ENCODE peak calls at places on chromosomes 12 and 14, in five cellular contexts. Z, F, B, W and H are unnamed samples. For H3K36me3, the result is how much of the 10 kb centered on the place peaks cover.

GRCh38 chr12:6295187-6295811 is 15.2 kb upstream of the PLEKHG6 start:
- DNase-seq in Z (peak), F (peak), B (no peak), W (peak), H (peak)

GRCh38 chr14:24941719-24942118 is 108.2 kb downstream of the STXBP6 start:
- DNase-seq in Z (no peak), F (no peak), B (no peak), W (no peak), H (no peak)

GRCh38 chr14:95208598-95208997 is 51.3 kb upstream of the DICER1 start:
- DNase-seq in Z (no peak), F (no peak), B (no peak), W (no peak), H (no peak)

GRCh38 chr14:96146131-96146771 is 58.4 kb upstream of the BDKRB2 start:
- DNase-seq in Z (no peak), F (no peak), B (no peak), W (no peak), H (no peak)

GRCh38 chr14:32657081-32657480 is 281.6 kb upstream of the NPAS3 start:
- DNase-seq in Z (peak), F (no peak), B (peak), W (no peak), H (no peak)

GRCh38 chr12:27179399-27180214 is 64.5 kb upstream of the STK38L start:
- DNase-seq in Z (peak), F (peak), B (peak), W (no peak), H (no peak)

GRCh38 chr12:113798552-113798951 is 167.6 kb downstream of the RBM19 start:
- DNase-seq in Z (no peak), F (no peak), B (no peak), W (no peak), H (no peak)

GRCh38 chr12:90896164-90896563 is 58.8 kb downstream of the CCER1 start:
- DNase-seq in Z (no peak), F (peak), B (no peak), W (no peak), H (no peak)

GRCh38 chr12:54261817-54262402 is 18.0 kb downstream of the CBX5 start:
- DNase-seq in Z (no peak), F (no peak), B (no peak), W (no peak), H (no peak)

GRCh38 chr14:29548948-29549370 is 378.7 kb downstream of the PRKD1 start:
- DNase-seq in Z (peak), F (peak), B (peak), W (peak), H (peak)

GRCh38 chr12:63976902-63977395 is 132.4 kb downstream of the SRGAP1 start:
- DNase-seq in Z (no peak), F (no peak), B (no peak), W (no peak), H (no peak)

GRCh38 chr12:80821513-80822000 is 104.8 kb downstream of the MYF5 start:
- DNase-seq in Z (no peak), F (no peak), B (no peak), W (no peak), H (no peak)

GRCh38 chr14:81351205-81351604 is 48.9 kb downstream of the STON2 start:
- DNase-seq in Z (no peak), F (no peak), B (no peak), W (no peak), H (no peak)

GRCh38 chr12:3303410-3304136 is 187.4 kb upstream of the PRMT8 start:
- DNase-seq in Z (peak), F (no peak), B (no peak), W (no peak), H (peak)

GRCh38 chr12:53378222-53378621 is 1.8 kb upstream of the SP1 start:
- DNase-seq in Z (no peak), F (no peak), B (no peak), W (no peak), H (no peak)

GRCh38 chr12:57090456-57090855 is 1.5 kb downstream of the NAB2 start:
- DNase-seq in Z (no peak), F (no peak), B (no peak), W (peak), H (no peak)

GRCh38 chr14:51539571-51540037 is 112.1 kb upstream of the FRMD6 start:
- DNase-seq in Z (no peak), F (no peak), B (no peak), W (no peak), H (peak)

GRCh38 chr14:94675036-94675435 is 62.8 kb downstream of the SERPINA3 start:
- DNase-seq in Z (no peak), F (no peak), B (no peak), W (no peak), H (no peak)

GRCh38 chr14:37340353-37340752 is 142.6 kb downstream of the MIPOL1 start:
- DNase-seq in Z (peak), F (no peak), B (no peak), W (no peak), H (no peak)

GRCh38 chr14:30708157-30708556 is 86.0 kb downstream of the SCFD1 start:
- DNase-seq in Z (peak), F (no peak), B (no peak), W (no peak), H (no peak)

GRCh38 chr14:52314521-52315354 is 626 bp downstream of the PTGER2 start:
- DNase-seq in Z (no peak), F (no peak), B (no peak), W (no peak), H (no peak)

GRCh38 chr12:13443028-13443427 is 246.5 kb downstream of the EMP1 start:
- DNase-seq in Z (no peak), F (no peak), B (no peak), W (no peak), H (no peak)

GRCh38 chr12:93818488-93819047 is 141.4 kb downstream of the CRADD start:
- DNase-seq in Z (no peak), F (no peak), B (no peak), W (no peak), H (no peak)

GRCh38 chr14:106766145-106766544 is 1239.8 kb downstream of the TMEM121 start:
- DNase-seq in Z (no peak), F (no peak), B (no peak), W (no peak), H (no peak)

GRCh38 chr14:35420036-35420811 is 15.7 kb upstream of the NFKBIA start:
- DNase-seq in Z (no peak), F (no peak), B (no peak), W (no peak), H (no peak)

GRCh38 chr12:12481636-12482035 is 81.0 kb downstream of the DUSP16 start:
- DNase-seq in Z (no peak), F (no peak), B (no peak), W (no peak), H (no peak)

GRCh38 chr12:34291426-34291901 is 269.2 kb downstream of the ALG10 start:
- DNase-seq in Z (no peak), F (no peak), B (no peak), W (no peak), H (no peak)

GRCh38 chr12:41604830-41605229 is 416.7 kb downstream of the PDZRN4 start:
- DNase-seq in Z (no peak), F (no peak), B (no peak), W (no peak), H (no peak)

GRCh38 chr12:6116481-6117021 is 7.9 kb downstream of the VWF start:
- DNase-seq in Z (peak), F (no peak), B (no peak), W (no peak), H (no peak)

GRCh38 chr12:26014085-26014484 is 55.6 kb downstream of the RASSF8 start:
- DNase-seq in Z (no peak), F (no peak), B (no peak), W (no peak), H (no peak)
- TF ChIP-seq ZNF274 in Z (no peak), F (no peak), B (no peak), W (no peak), H (no peak)

DNA sequence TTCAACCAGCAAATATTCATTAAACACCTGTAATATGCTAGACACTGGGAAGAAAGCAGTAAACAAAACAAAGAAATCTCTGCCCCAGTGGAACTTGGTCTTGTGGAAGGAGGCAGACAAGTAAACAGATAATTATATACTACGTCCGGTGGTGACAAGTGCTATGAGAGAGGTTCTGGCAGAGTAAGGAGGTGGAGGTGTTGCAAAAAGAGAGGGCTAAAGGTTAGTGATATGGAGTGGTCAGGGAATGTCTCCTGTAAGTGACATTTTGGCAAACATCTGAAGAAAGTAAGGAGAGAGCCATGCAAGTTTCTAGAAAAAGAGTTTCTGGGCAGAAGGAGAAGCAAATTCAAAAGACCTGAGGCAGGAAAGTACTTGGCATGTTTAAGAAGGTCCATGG is 73.4 kb downstream of the RIC8B start:
- DNase-seq in Z (no peak), F (no peak), B (no peak), W (no peak), H (no peak)
- H3K36me3 ChIP-seq in Z (under half), F (under half), B (under half), W (under half), H (half or more)

GRCh38 chr12:86154620-86155019 is 101.6 kb downstream of the MGAT4C start:
- DNase-seq in Z (no peak), F (no peak), B (no peak), W (no peak), H (no peak)

GRCh38 chr12:86158956-86159355 is 97.2 kb downstream of the MGAT4C start:
- DNase-seq in Z (no peak), F (no peak), B (no peak), W (no peak), H (no peak)
- TF ChIP-seq ZNF274 in Z (no peak), F (no peak), B (no peak), W (no peak), H (no peak)

DNA sequence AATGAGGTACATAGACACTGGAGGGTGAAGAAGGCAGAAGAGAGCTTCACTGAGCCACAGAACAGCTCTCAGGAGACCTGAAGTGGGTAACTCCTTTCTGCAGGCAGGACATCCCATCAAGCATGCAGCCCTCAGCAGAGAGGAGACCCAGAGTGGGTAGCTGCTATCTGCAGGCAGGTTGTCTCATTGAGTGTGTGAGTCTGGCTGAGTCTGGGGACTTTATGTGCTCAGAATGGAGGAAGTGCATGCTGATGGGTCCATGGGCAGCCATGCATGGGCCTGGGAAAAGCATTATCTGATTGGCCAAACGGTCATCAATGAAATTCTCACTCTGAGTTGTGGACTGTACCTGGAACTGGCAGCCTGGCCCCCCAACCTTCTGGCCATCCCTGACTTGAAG is 14.7 kb upstream of the HIGD1C start:
- DNase-seq in Z (no peak), F (no peak), B (no peak), W (no peak), H (no peak)
- H3K36me3 ChIP-seq in Z (under half), F (under half), B (under half), W (under half), H (under half)

GRCh38 chr12:100200450-100201181 is at the start of gene ACTR6:
- DNase-seq in Z (peak), F (peak), B (peak), W (peak), H (peak)

GRCh38 chr12:100197486-100197885 is 3.1 kb upstream of the ACTR6 start:
- DNase-seq in Z (no peak), F (no peak), B (no peak), W (no peak), H (no peak)

GRCh38 chr12:100199023-100199346 is 1.6 kb upstream of the ACTR6 start:
- DNase-seq in Z (no peak), F (no peak), B (no peak), W (no peak), H (no peak)

GRCh38 chr12:100201604-100202423 is 1.2 kb downstream of the ACTR6 start:
- DNase-seq in Z (no peak), F (no peak), B (no peak), W (no peak), H (no peak)

GRCh38 chr12:100199347-100200136 is 1.1 kb upstream of the ACTR6 start:
- DNase-seq in Z (peak), F (peak), B (no peak), W (peak), H (peak)
- TF ChIP-seq ZNF274 in Z (no peak), F (no peak), B (no peak), W (no peak), H (no peak)

GRCh38 chr12:52178443-52178842 is 13.4 kb downstream of the KRT80 start:
- DNase-seq in Z (no peak), F (no peak), B (no peak), W (no peak), H (no peak)

GRCh38 chr12:52172956-52173355 is 18.9 kb downstream of the KRT80 start:
- DNase-seq in Z (no peak), F (no peak), B (no peak), W (no peak), H (no peak)

GRCh38 chr12:52173526-52173925 is 18.3 kb downstream of the KRT80 start:
- DNase-seq in Z (no peak), F (no peak), B (no peak), W (no peak), H (no peak)

GRCh38 chr12:52178984-52179383 is 12.8 kb downstream of the KRT80 start:
- DNase-seq in Z (no peak), F (no peak), B (no peak), W (no peak), H (no peak)

GRCh38 chr12:52175411-52176350 is 16.1 kb downstream of the KRT80 start:
- DNase-seq in Z (peak), F (no peak), B (no peak), W (no peak), H (no peak)
- H3K36me3 ChIP-seq in Z (under half), F (under half), B (under half), W (under half), H (under half)

DNA sequence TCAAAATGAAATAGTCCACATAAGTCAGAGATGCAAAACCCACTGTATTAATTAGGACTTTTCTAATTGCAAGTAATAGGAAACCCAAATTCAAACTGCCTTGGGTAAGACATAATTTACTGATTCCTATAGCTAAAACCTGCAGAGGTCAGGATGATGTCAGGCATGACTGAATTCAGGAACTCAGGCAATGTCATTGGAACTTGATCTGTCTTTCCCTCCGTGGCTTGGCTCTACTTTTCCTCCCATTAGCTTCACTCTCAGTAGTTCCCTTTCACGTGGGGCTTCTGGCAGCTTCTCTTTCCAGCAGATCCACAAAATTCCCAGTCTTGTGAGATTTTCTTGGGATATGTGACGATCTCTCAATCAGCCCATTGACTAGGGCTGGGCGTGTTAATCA is 2.4 kb upstream of the JDP2 start:
- DNase-seq in Z (no peak), F (no peak), B (no peak), W (no peak), H (no peak)
- TF ChIP-seq ZNF274 in Z (no peak), F (no peak), B (no peak), W (no peak), H (no peak)

DNA sequence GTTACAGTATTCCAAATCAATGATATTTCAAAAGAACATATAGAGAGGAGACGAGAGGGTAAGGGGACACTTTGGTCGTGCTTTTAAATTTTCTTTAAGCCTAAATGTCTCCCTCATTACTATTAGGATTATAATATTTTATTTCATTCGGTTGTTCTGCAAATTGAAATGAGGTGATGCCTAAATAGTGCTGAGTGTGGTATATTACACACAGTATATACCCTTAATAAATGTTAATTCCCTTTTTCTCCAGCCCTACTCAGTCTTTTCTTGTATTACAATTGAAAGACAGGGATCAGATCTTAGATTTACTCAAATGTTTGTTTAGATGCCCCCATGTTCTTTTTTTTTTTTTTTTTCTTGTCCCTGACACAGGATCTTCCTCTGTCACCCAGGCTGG is 7.7 kb downstream of the SNAPC1 start:
- DNase-seq in Z (no peak), F (no peak), B (no peak), W (no peak), H (no peak)
- H3K36me3 ChIP-seq in Z (under half), F (under half), B (under half), W (half or more), H (half or more)

DNA sequence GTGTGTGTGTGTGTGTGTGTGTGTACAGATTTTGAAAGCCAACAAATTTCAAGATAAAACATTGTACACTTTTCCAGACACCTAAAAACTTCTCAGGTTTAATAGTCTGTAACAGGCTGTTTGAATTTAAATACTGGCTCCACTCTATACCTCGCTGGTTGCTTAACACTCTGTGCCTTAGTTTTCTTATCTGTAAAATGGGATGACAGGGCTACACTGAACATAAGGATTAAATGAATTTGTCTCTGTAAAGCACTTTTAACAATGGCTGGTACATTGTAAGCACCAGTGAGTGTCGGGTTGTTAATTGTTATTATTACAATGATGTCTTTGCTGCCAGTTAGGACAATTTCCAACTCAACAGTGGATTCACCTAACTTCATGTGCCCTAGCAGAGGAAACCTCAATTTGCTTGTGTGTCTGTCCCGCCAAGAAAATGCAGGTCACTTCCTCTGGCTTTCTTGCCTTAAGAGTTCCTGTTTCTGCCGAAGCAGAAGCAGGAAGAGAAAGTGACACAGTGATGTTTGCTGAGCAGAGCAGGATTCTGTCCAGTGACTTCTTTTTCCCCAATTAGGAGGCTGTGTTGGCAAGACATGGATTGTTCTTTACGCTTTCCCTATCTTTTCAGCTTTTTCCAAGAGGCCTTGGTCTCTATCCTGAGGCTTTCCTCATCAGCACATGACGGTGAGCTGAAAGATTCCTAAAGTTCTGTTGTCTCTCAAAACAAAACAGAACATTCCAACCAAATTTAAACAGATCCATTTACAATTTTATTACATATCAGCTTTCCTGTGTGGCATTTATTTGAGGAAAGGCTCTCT is 154.1 kb upstream of the ATP2B1 start:
- DNase-seq in Z (no peak), F (no peak), B (peak), W (no peak), H (no peak)
- TF ChIP-seq ZNF274 in Z (no peak), F (no peak), B (no peak), W (no peak), H (no peak)